ENCODE peak calls at places on chromosomes 4 and X, in six cellular contexts. One of them, this sample, is unnamed.

GRCh38 chrX:82134378-82134777 is 932.5 kb downstream of the SH3BGRL start:
- DNase-seq in A172: no peak
- DNase-seq in amniotic stem cell: no peak
- DNase-seq in effector memory CD8-positive, alpha-beta T cell: no peak
- DNase-seq in left colon: no peak
- DNase-seq in HFF-Myc: no peak
- DNase-seq in this sample: no peak

GRCh38 chr4:120653790-120654189 is 268.7 kb downstream of the PRDM5 start:
- DNase-seq in amniotic stem cell: no peak
- DNase-seq in left colon: no peak
- DNase-seq in HFF-Myc: no peak
- DNase-seq in effector memory CD8-positive, alpha-beta T cell: no peak
- DNase-seq in A172: no peak
- DNase-seq in this sample: no peak

GRCh38 chr4:28565434-28565833 is 1704.8 kb downstream of the STIM2 start:
- DNase-seq in amniotic stem cell: no peak
- DNase-seq in left colon: no peak
- DNase-seq in HFF-Myc: no peak
- DNase-seq in A172: no peak
- DNase-seq in effector memory CD8-positive, alpha-beta T cell: no peak
- DNase-seq in this sample: no peak

GRCh38 chrX:24024819-24025740 is 1.9 kb downstream of the KLHL15 start:
- DNase-seq in amniotic stem cell: peak
- DNase-seq in HFF-Myc: peak
- DNase-seq in A172: peak
- DNase-seq in effector memory CD8-positive, alpha-beta T cell: peak
- DNase-seq in left colon: peak
- DNase-seq in this sample: no peak

GRCh38 chr4:26058537-26058936 is 144.5 kb downstream of the SMIM20 start:
- DNase-seq in left colon: no peak
- DNase-seq in A172: no peak
- DNase-seq in amniotic stem cell: no peak
- DNase-seq in effector memory CD8-positive, alpha-beta T cell: no peak
- DNase-seq in HFF-Myc: no peak
- DNase-seq in this sample: no peak

GRCh38 chr4:154822775-154823174 is 41.7 kb downstream of the RBM46 start:
- DNase-seq in HFF-Myc: peak
- DNase-seq in A172: peak
- DNase-seq in amniotic stem cell: peak
- DNase-seq in effector memory CD8-positive, alpha-beta T cell: no peak
- DNase-seq in left colon: no peak
- DNase-seq in this sample: no peak

GRCh38 chr4:102390438-102390837 is 45.2 kb upstream of the SLC39A8 start:
- DNase-seq in left colon: no peak
- DNase-seq in HFF-Myc: no peak
- DNase-seq in amniotic stem cell: no peak
- DNase-seq in effector memory CD8-positive, alpha-beta T cell: no peak
- DNase-seq in A172: peak
- DNase-seq in this sample: no peak

GRCh38 chrX:107429090-107429489 is 20.4 kb upstream of the FRMPD3 start:
- DNase-seq in effector memory CD8-positive, alpha-beta T cell: peak
- DNase-seq in A172: peak
- DNase-seq in amniotic stem cell: no peak
- DNase-seq in HFF-Myc: no peak
- DNase-seq in left colon: no peak
- DNase-seq in this sample: no peak

GRCh38 chr4:2060578-2061207 is 1.6 kb downstream of the NAT8L start:
- DNase-seq in HFF-Myc: no peak
- DNase-seq in A172: no peak
- DNase-seq in effector memory CD8-positive, alpha-beta T cell: no peak
- DNase-seq in left colon: no peak
- DNase-seq in amniotic stem cell: no peak
- DNase-seq in this sample: no peak

GRCh38 chrX:12657433-12657832 is 133.8 kb upstream of the PRPS2 start:
- DNase-seq in A172: no peak
- DNase-seq in effector memory CD8-positive, alpha-beta T cell: no peak
- DNase-seq in left colon: no peak
- DNase-seq in HFF-Myc: no peak
- DNase-seq in amniotic stem cell: no peak
- DNase-seq in this sample: no peak

GRCh38 chr4:1490011-1490905 is 84.0 kb upstream of the NKX1-1 start:
- DNase-seq in amniotic stem cell: no peak
- DNase-seq in effector memory CD8-positive, alpha-beta T cell: no peak
- DNase-seq in left colon: no peak
- DNase-seq in HFF-Myc: no peak
- DNase-seq in A172: no peak
- DNase-seq in this sample: no peak

GRCh38 chr4:86174496-86174895 is 185.4 kb downstream of the MAPK10 start:
- DNase-seq in HFF-Myc: no peak
- DNase-seq in A172: no peak
- DNase-seq in effector memory CD8-positive, alpha-beta T cell: no peak
- DNase-seq in left colon: no peak
- DNase-seq in amniotic stem cell: no peak
- DNase-seq in this sample: no peak

GRCh38 chr4:152709675-152710438 is 30.1 kb upstream of the TMEM154 start:
- DNase-seq in effector memory CD8-positive, alpha-beta T cell: no peak
- DNase-seq in HFF-Myc: no peak
- DNase-seq in A172: peak
- DNase-seq in amniotic stem cell: no peak
- DNase-seq in left colon: no peak
- DNase-seq in this sample: no peak

GRCh38 chr4:41256131-41256739 is 493 bp upstream of the UCHL1 start:
- DNase-seq in A172: peak
- DNase-seq in effector memory CD8-positive, alpha-beta T cell: no peak
- DNase-seq in left colon: no peak
- DNase-seq in HFF-Myc: no peak
- DNase-seq in amniotic stem cell: no peak
- DNase-seq in this sample: no peak